ENCODE peak calls at places on chromosome 1, in four cellular contexts. B, P, Y and W are unnamed samples.

GRCh38 chr1:153537376-153537730 is 1.6 kb upstream of the S100A6 start:
- DNase-seq in P (no peak), Y (no peak), B (no peak), W (no peak)

GRCh38 chr1:220902916-220903315 is 23.7 kb downstream of the HLX start:
- DNase-seq in B (no peak), Y (no peak), P (no peak), W (no peak)

GRCh38 chr1:150364231-150365003 is 470 bp downstream of the RPRD2 start:
- DNase-seq in B (peak), Y (peak), P (peak), W (peak)

GRCh38 chr1:118340928-118341905 is 156.2 kb upstream of the SPAG17 start:
- DNase-seq in Y (no peak), B (no peak), P (no peak), W (no peak)

GRCh38 chr1:116255933-116256649 is 117.0 kb upstream of the ATP1A1 start:
- DNase-seq in P (no peak), Y (no peak), B (no peak), W (no peak)

GRCh38 chr1:29688477-29689365 is 452.4 kb downstream of the PTPRU start:
- DNase-seq in Y (no peak), B (no peak), P (no peak), W (peak)

GRCh38 chr1:53484705-53485477 is 25.7 kb downstream of the DMRTB1 start:
- DNase-seq in B (no peak), Y (no peak), P (no peak), W (no peak)

GRCh38 chr1:30964706-30965105 is 56.1 kb upstream of the SDC3 start:
- DNase-seq in B (no peak), P (peak), Y (no peak), W (no peak)

GRCh38 chr1:147243228-147243685 is 773 bp downstream of the CHD1L start:
- DNase-seq in P (no peak), Y (no peak), B (peak), W (no peak)

GRCh38 chr1:94926915-94927404 is at the start of gene CNN3:
- DNase-seq in B (peak), Y (peak), P (peak), W (peak)

GRCh38 chr1:76865696-76866291 is 1.5 kb upstream of the ST6GALNAC5 start:
- DNase-seq in Y (no peak), B (no peak), P (no peak), W (no peak)

GRCh38 chr1:108121361-108122143 is 78.6 kb downstream of the SLC25A24 start:
- DNase-seq in Y (no peak), P (peak), B (no peak), W (peak)

GRCh38 chr1:206821493-206821892 is 43.9 kb upstream of the IL20 start:
- DNase-seq in Y (no peak), B (no peak), P (no peak), W (no peak)

GRCh38 chr1:206812456-206812855 is 40.2 kb upstream of the IL10 start:
- DNase-seq in P (no peak), Y (no peak), B (no peak), W (no peak)

GRCh38 chr1:206814716-206815341 is 42.5 kb upstream of the IL10 start:
- DNase-seq in B (no peak), Y (no peak), P (no peak), W (peak)

DNA sequence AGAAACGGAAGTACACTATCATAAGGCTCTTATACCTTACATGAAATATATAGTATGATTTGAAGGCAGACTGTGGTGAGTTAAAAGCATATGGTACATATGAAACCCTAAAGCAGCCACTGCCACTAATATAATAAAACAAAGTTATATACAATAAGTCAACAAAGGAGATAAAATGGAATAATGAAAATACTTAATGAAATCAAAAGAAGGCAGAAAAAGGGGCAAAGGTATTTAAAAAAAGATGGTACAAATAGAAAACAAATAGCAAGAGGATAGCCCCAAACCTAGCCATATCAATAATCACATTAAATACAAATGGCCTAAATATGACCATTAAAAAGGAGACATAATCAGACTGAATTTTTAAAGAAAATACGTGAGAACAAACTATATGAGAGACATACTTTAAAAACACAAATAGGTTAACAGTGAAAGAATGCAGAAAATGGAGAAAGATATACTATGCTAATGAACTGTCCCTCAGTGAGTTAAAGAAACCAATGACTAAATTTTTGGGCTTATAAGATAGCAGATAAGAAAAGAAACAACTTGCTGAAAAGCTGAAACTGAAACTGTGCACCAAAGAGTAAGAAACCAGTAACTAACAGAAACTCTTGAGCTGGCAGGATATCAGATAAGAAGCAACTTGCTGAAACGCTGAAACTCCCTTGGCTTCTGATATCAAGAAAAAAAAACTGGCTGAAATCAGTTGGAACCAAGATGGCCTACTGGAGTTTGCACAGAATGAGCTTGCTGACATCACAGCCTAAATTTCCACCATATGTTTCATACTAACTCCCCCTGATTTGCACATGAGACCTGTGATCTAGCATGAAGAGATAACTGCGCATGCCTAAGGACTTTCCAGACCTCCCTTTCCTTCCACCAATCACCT is 44.3 kb upstream of the IL10 start:
- DNase-seq in P (no peak), B (no peak), Y (peak), W (no peak)
- H3K4me3 ChIP-seq in P (no peak), B (no peak), Y (no peak), W (no peak)

GRCh38 chr1:172815740-172816139 is 156.8 kb downstream of the FASLG start:
- DNase-seq in B (no peak), P (no peak), Y (no peak), W (no peak)
- H3K4me3 ChIP-seq in B (no peak), P (no peak), Y (no peak), W (no peak)

DNA sequence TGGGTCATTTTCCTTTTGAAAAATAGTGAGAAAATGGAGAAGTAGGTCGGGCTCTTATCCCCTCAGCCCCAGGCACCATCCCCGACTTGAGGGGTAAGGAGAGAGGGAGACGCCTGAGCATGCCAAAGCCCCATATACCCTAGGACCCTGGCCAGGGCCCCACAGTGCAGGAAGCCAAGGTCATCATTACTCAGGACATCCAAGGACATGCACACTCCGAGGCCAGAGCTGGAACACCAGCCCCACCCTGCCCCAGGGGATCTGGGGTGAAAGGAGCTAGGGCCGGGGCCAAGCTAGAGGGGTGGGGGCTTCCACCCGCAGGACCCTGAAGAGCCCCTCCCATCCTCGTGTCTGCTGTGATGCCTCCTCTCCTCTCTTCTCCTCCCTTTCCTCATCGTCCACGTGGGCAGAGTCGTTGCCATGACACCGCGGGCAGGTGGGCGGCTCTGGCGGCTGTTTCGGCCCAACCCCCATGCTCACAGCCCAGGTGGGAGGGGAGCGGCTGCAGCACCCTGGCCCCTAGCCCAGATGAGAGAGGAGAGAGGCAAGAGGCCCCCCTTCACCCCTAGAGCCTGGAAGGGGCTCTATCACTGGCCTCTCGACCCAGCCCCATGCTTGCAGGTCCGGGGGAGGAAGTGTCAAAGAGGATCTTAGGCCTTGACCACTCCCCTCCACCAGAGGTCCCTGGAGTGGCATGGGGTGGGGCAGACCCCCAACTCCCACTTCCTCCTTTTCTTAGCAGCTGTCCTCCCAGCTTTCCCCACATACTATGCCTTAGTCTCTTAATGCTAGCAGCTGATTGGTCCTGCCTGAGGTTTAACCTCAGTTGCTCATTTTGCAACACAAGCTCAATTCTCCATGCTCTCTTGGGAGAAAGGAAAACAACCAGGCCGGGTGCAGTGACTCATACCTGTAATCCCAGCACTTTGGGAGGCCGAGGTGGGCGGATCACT is 10.6 kb downstream of the DLGAP3 start:
- DNase-seq in B (peak), P (no peak), Y (no peak), W (no peak)
- H3K4me3 ChIP-seq in B (no peak), P (no peak), Y (no peak), W (no peak)

DNA sequence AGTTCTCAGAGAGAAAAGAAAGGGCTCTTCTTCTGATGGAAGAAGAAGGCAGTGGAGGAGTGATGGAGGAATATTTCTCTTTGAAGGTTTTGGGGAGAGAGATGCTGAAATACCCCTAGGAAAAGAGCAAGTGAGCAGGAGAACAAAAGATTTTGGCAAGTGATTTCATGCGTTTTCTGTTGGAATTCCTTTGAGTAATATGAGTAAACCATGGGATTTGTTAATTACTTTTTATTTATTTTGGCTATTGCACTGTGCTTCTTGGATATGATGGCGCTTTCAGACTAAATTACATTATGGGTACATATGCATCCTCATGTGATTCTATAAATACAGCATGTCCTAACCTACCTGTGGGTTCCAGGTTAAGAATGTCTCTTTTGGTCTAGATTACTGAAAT is 210.1 kb upstream of the PTGFR start:
- DNase-seq in Y (no peak), B (no peak), P (no peak), W (no peak)
- H3K4me3 ChIP-seq in Y (no peak), B (no peak), P (no peak), W (no peak)

DNA sequence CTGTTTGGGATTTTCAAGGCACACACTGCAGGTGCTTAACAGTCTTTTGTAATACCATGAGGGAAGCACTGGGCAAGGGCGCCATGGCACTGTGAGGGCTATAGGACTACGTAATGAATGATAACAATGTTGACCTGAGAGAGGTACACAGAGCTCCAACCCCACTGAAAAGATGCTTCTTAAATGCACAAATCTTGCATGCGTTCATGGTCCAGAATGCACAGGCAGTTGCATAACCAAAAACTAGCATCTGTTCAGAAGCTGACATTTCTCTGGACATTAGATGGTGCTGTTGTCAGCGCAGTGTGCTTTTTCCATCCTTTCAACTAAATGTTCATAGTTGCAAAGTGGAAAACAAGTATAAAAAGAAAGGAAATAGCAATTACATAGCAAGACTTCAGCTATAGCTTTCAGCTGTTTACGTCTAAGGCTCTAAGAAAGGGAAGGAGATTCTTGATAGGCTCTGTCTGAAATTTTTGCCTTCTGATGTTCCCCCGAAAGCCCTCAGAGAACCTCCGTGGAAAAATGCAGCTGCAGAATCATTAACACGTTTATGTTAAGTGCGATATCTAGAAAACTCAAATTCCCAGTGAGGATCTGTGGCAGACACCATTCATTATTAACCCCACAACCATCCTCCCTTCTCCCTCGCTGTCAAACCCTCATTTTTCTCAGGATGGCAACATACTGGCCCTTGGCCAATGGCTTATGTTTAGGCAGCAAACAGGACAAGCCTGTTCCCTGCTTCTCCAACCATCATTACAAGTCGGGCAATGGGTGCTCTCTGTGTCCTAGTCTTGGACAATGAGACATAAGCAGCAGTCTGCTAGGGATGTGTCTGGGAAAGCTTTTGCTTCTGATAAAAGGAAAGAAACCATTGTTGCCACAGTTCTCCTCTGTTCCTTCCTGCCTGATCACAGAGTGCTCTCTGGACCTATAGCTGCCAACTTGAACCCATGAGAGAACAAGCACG is 8.2 kb upstream of the TARBP1 start:
- DNase-seq in B (no peak), Y (no peak), P (peak), W (peak)
- H3K4me3 ChIP-seq in B (no peak), Y (no peak), P (no peak), W (no peak)

GRCh38 chr1:46804027-46804889 is 5.4 kb downstream of the CYP4B1 start:
- DNase-seq in P (no peak), Y (no peak), B (no peak), W (no peak)
- H3K4me3 ChIP-seq in P (no peak), Y (no peak), B (peak), W (no peak)

DNA sequence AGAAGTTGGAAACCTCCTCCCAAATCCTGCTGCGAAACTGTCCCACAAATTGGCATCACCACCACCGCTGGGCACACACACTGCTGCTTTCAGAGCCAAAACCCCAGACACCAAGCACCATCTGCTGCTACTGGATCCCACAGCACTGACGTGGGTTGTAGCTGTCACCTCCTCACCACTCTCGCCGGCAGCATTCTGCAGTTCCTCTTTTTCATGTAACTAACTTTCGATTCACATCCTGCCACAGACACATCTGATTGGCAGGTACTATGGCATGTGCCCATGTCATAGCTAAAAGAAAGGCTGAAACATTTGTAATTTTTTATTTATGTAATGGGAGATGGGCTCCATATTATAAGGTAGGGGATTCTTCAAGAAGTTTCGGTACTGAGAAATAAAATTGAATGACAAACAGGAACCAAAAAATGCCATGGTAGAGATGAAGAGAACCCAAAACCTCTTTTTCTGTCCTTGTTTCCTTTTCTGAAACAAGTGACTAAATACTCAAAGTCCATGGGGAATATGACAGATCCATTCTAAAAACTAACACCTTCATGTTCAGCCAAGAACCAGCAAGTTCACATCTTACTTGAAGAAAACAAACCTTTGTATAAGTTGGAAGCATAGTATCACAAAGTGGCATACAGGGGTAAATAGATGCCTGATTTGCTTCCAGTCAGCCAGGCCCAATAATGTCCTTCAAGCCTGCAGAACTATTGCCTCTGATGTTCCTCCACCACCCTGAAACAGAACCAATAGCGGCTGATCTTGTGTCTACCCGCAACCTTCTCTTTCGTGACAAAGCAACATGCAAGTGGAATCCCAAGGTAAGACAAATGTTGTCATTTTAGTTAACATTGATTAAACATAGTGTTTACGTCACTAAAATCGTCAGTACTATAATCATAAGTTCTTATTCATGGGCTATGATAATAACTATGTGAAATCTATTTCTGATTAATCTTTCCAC is 26.6 kb upstream of the RGS13 start:
- DNase-seq in P (peak), Y (peak), B (peak), W (no peak)
- H3K4me3 ChIP-seq in P (no peak), Y (peak), B (no peak), W (no peak)